ENCODE peak calls at places on chromosomes 3 and 15, in five cellular contexts. Z, V, D, B and A are unnamed samples.
A peak's percentile ranks its signal among the peaks of the same experiment; 100 is the strongest.

GRCh38 chr3:171439996-171440395 is 20.2 kb downstream of the TNIK start:
- DNase-seq in Z (no peak), V (no peak), D (no peak), B (no peak), A (no peak)

GRCh38 chr15:75857886-75858285 is 14.6 kb downstream of the UBE2Q2 start:
- DNase-seq in Z (no peak), V (no peak), D (no peak), B (no peak), A (no peak)

GRCh38 chr3:69828817-69829216 is 89.6 kb downstream of the MITF start:
- DNase-seq in Z (no peak), V (no peak), D (no peak), B (no peak), A (no peak)

GRCh38 chr3:127469760-127470159 is 120.8 kb downstream of the TPRA1 start:
- DNase-seq in Z (no peak), V (no peak), D (no peak), B (no peak), A (no peak)

GRCh38 chr3:3260870-3261269 is 81.4 kb upstream of the CRBN start:
- DNase-seq in Z (no peak), V (no peak), D (no peak), B (no peak), A (no peak)

GRCh38 chr3:122577409-122578028 is at the start of gene PARP15:
- DNase-seq in Z (no peak), V (no peak), D (peak; percentile 77), B (no peak), A (no peak)

GRCh38 chr3:55668359-55668758 is 181.3 kb upstream of the WNT5A start:
- DNase-seq in Z (peak; percentile 75), V (peak; percentile 17), D (no peak), B (no peak), A (no peak)

GRCh38 chr15:94232107-94232506 is 746 bp downstream of the MCTP2 start:
- DNase-seq in Z (no peak), V (no peak), D (peak; percentile 20), B (peak; percentile 66), A (peak; percentile 26)

GRCh38 chr15:68739390-68740075 is 81.2 kb downstream of the ANP32A start:
- DNase-seq in Z (no peak), V (no peak), D (no peak), B (no peak), A (no peak)

GRCh38 chr3:189040934-189041333 is 130.8 kb upstream of the TPRG1 start:
- DNase-seq in Z (no peak), V (no peak), D (no peak), B (no peak), A (no peak)

GRCh38 chr3:30188713-30189112 is 417.7 kb upstream of the TGFBR2 start:
- DNase-seq in Z (no peak), V (no peak), D (no peak), B (no peak), A (no peak)

GRCh38 chr3:141796436-141797166 is 33.4 kb downstream of the GRK7 start:
- DNase-seq in Z (no peak), V (peak; percentile 64), D (no peak), B (peak; percentile 44), A (peak; percentile 42)

GRCh38 chr15:67082007-67082536 is 16.7 kb downstream of the SMAD3 start:
- DNase-seq in Z (no peak), V (no peak), D (no peak), B (peak; percentile 40), A (no peak)

GRCh38 chr3:170772135-170772534 is 97.9 kb downstream of the RPL22L1 start:
- DNase-seq in Z (no peak), V (no peak), D (no peak), B (no peak), A (no peak)

GRCh38 chr3:183428140-183429023 is at the start of gene MCF2L2:
- DNase-seq in Z (no peak), V (peak; percentile 49), D (peak; percentile 93), B (peak; percentile 78), A (peak; percentile 81)

GRCh38 chr15:88908697-88909621 is 4.2 kb downstream of the MFGE8 start:
- DNase-seq in Z (peak; percentile 67), V (no peak), D (no peak), B (no peak), A (no peak)

GRCh38 chr3:193711964-193712598 is 119.1 kb downstream of the OPA1 start:
- DNase-seq in Z (no peak), V (no peak), D (no peak), B (no peak), A (no peak)

GRCh38 chr15:77091072-77091471 is 20.2 kb upstream of the TSPAN3 start:
- DNase-seq in Z (no peak), V (no peak), D (no peak), B (no peak), A (no peak)

GRCh38 chr15:74375303-74375693 is 7.9 kb upstream of the CYP11A1 start:
- DNase-seq in Z (peak; percentile 66), V (peak; percentile 80), D (peak; percentile 93), B (peak; percentile 79), A (peak; percentile 96)

GRCh38 chr3:156323466-156323865 is 203.1 kb downstream of the KCNAB1 start:
- DNase-seq in Z (no peak), V (no peak), D (no peak), B (no peak), A (no peak)

GRCh38 chr3:18424862-18425640 is at the start of gene SATB1:
- DNase-seq in Z (peak; percentile 5), V (peak; percentile 27), D (peak; percentile 92), B (peak; percentile 29), A (peak; percentile 76)

GRCh38 chr3:114103181-114103580 is 46.6 kb downstream of the QTRT2 start:
- DNase-seq in Z (no peak), V (no peak), D (peak; percentile 28), B (no peak), A (no peak)

GRCh38 chr3:9211155-9211950 is 38.1 kb downstream of the SRGAP3 start:
- DNase-seq in Z (no peak), V (peak; percentile 74), D (no peak), B (no peak), A (no peak)

GRCh38 chr15:83379574-83379973 is 67.6 kb upstream of the SH3GL3 start:
- DNase-seq in Z (peak; percentile 90), V (peak; percentile 74), D (peak; percentile 59), B (no peak), A (no peak)

GRCh38 chr3:142243134-142243533 is 17.7 kb upstream of the GK5 start:
- DNase-seq in Z (no peak), V (no peak), D (peak; percentile 32), B (no peak), A (no peak)

GRCh38 chr3:20380310-20380709 is 194.3 kb upstream of the SGO1 start:
- DNase-seq in Z (no peak), V (no peak), D (no peak), B (no peak), A (no peak)

GRCh38 chr3:172201990-172202318 is 162.6 kb downstream of the FNDC3B start:
- DNase-seq in Z (peak; percentile 15), V (peak; percentile 41), D (no peak), B (no peak), A (no peak)

GRCh38 chr15:40744810-40745152 is 10.3 kb downstream of the RMDN3 start:
- DNase-seq in Z (no peak), V (no peak), D (no peak), B (no peak), A (no peak)

GRCh38 chr15:77606142-77607034 is 26.3 kb downstream of the LINGO1 start:
- DNase-seq in Z (no peak), V (no peak), D (no peak), B (no peak), A (no peak)

GRCh38 chr3:72095521-72095920 is 310.6 kb upstream of the PROK2 start:
- DNase-seq in Z (no peak), V (no peak), D (no peak), B (peak; percentile 66), A (no peak)

GRCh38 chr3:45507820-45508317 is 86.7 kb upstream of the LIMD1 start:
- DNase-seq in Z (no peak), V (no peak), D (peak; percentile 75), B (no peak), A (no peak)

GRCh38 chr15:41820791-41821423 is 7.0 kb upstream of the JMJD7 start:
- DNase-seq in Z (no peak), V (no peak), D (no peak), B (no peak), A (no peak)

GRCh38 chr3:14141602-14142315 is 16.9 kb downstream of the TMEM43 start:
- DNase-seq in Z (no peak), V (no peak), D (no peak), B (no peak), A (no peak)